ENCODE peak calls at places on chromosomes 1 and 21, in five cellular contexts. One of them, this sample, is unnamed.

GRCh38 chr1:13832536-13832935 is 132.5 kb downstream of the PRDM2 start:
- DNase-seq in sigmoid colon: no peak
- DNase-seq in fibroblast of the aortic adventitia: no peak
- DNase-seq in mammary epithelial cell: peak
- DNase-seq in AG10803: no peak
- DNase-seq in this sample: no peak

GRCh38 chr1:77605246-77606026 is 77.0 kb downstream of the ZZZ3 start:
- DNase-seq in sigmoid colon: peak
- DNase-seq in fibroblast of the aortic adventitia: peak
- DNase-seq in mammary epithelial cell: peak
- DNase-seq in AG10803: peak
- DNase-seq in this sample: peak

GRCh38 chr1:169110691-169111447 is 4.4 kb downstream of the ATP1B1 start:
- DNase-seq in sigmoid colon: peak
- DNase-seq in fibroblast of the aortic adventitia: peak
- DNase-seq in mammary epithelial cell: no peak
- DNase-seq in AG10803: no peak
- DNase-seq in this sample: no peak

GRCh38 chr1:233328661-233329498 is 1.4 kb downstream of the MAP3K21 start:
- DNase-seq in sigmoid colon: no peak
- DNase-seq in fibroblast of the aortic adventitia: no peak
- DNase-seq in mammary epithelial cell: peak
- DNase-seq in AG10803: no peak
- DNase-seq in this sample: no peak

GRCh38 chr1:111596499-111596898 is 23.1 kb upstream of the RAP1A start:
- DNase-seq in sigmoid colon: no peak
- DNase-seq in fibroblast of the aortic adventitia: no peak
- DNase-seq in mammary epithelial cell: no peak
- DNase-seq in AG10803: no peak
- DNase-seq in this sample: no peak

GRCh38 chr1:234582186-234582585 is 27.8 kb downstream of the IRF2BP2 start:
- DNase-seq in sigmoid colon: no peak
- DNase-seq in fibroblast of the aortic adventitia: no peak
- DNase-seq in mammary epithelial cell: no peak
- DNase-seq in AG10803: no peak
- DNase-seq in this sample: no peak

GRCh38 chr1:11188381-11188780 is 774 bp upstream of the ANGPTL7 start:
- DNase-seq in sigmoid colon: no peak
- DNase-seq in fibroblast of the aortic adventitia: peak
- DNase-seq in mammary epithelial cell: no peak
- DNase-seq in AG10803: peak
- DNase-seq in this sample: no peak

GRCh38 chr1:32988665-32989064 is 24.1 kb upstream of the RNF19B start:
- DNase-seq in sigmoid colon: peak
- DNase-seq in fibroblast of the aortic adventitia: peak
- DNase-seq in mammary epithelial cell: peak
- DNase-seq in AG10803: peak
- DNase-seq in this sample: peak

GRCh38 chr1:96981181-96981580 is 259.6 kb downstream of the PTBP2 start:
- DNase-seq in sigmoid colon: no peak
- DNase-seq in fibroblast of the aortic adventitia: no peak
- DNase-seq in mammary epithelial cell: no peak
- DNase-seq in AG10803: no peak
- DNase-seq in this sample: no peak

GRCh38 chr1:215970406-215970805 is 403.3 kb downstream of the KCTD3 start:
- DNase-seq in sigmoid colon: no peak
- DNase-seq in fibroblast of the aortic adventitia: no peak
- DNase-seq in mammary epithelial cell: no peak
- DNase-seq in AG10803: peak
- DNase-seq in this sample: no peak

GRCh38 chr1:166974647-166975345 is 544 bp downstream of the ILDR2 start:
- DNase-seq in sigmoid colon: no peak
- DNase-seq in fibroblast of the aortic adventitia: no peak
- DNase-seq in mammary epithelial cell: no peak
- DNase-seq in AG10803: no peak
- DNase-seq in this sample: no peak

GRCh38 chr21:33230518-33231324 is 983 bp downstream of the IFNAR2 start:
- DNase-seq in sigmoid colon: peak
- DNase-seq in fibroblast of the aortic adventitia: peak
- DNase-seq in mammary epithelial cell: peak
- DNase-seq in AG10803: peak
- DNase-seq in this sample: peak

GRCh38 chr1:208387908-208388756 is 143.9 kb upstream of the PLXNA2 start:
- DNase-seq in sigmoid colon: no peak
- DNase-seq in fibroblast of the aortic adventitia: no peak
- DNase-seq in mammary epithelial cell: peak
- DNase-seq in AG10803: no peak
- DNase-seq in this sample: no peak

GRCh38 chr1:157585984-157586383 is 11.9 kb downstream of the FCRL4 start:
- DNase-seq in sigmoid colon: no peak
- DNase-seq in fibroblast of the aortic adventitia: no peak
- DNase-seq in mammary epithelial cell: no peak
- DNase-seq in AG10803: no peak
- DNase-seq in this sample: no peak

GRCh38 chr1:175369696-175370095 is 177.1 kb upstream of the KIAA0040 start:
- DNase-seq in sigmoid colon: no peak
- DNase-seq in fibroblast of the aortic adventitia: no peak
- DNase-seq in mammary epithelial cell: no peak
- DNase-seq in AG10803: no peak
- DNase-seq in this sample: no peak

GRCh38 chr1:5992814-5993552 is 758 bp upstream of the NPHP4 start:
- DNase-seq in sigmoid colon: no peak
- DNase-seq in fibroblast of the aortic adventitia: no peak
- DNase-seq in mammary epithelial cell: no peak
- DNase-seq in AG10803: no peak
- DNase-seq in this sample: no peak

GRCh38 chr1:12158362-12159092 is 8.3 kb upstream of the TNFRSF1B start:
- DNase-seq in sigmoid colon: no peak
- DNase-seq in fibroblast of the aortic adventitia: no peak
- DNase-seq in mammary epithelial cell: no peak
- DNase-seq in AG10803: no peak
- DNase-seq in this sample: no peak

GRCh38 chr1:172647110-172647564 is 11.8 kb upstream of the FASLG start:
- DNase-seq in sigmoid colon: no peak
- DNase-seq in fibroblast of the aortic adventitia: no peak
- DNase-seq in mammary epithelial cell: no peak
- DNase-seq in AG10803: no peak
- DNase-seq in this sample: no peak

GRCh38 chr1:87243573-87243972 is 85.1 kb upstream of the LMO4 start:
- DNase-seq in sigmoid colon: no peak
- DNase-seq in fibroblast of the aortic adventitia: peak
- DNase-seq in mammary epithelial cell: no peak
- DNase-seq in AG10803: peak
- DNase-seq in this sample: peak

GRCh38 chr1:210853276-210853675 is 280.7 kb downstream of the KCNH1 start:
- DNase-seq in sigmoid colon: no peak
- DNase-seq in fibroblast of the aortic adventitia: no peak
- DNase-seq in mammary epithelial cell: no peak
- DNase-seq in AG10803: no peak
- DNase-seq in this sample: no peak

GRCh38 chr1:210596641-210597040 is 267.9 kb downstream of the HHAT start:
- DNase-seq in sigmoid colon: no peak
- DNase-seq in fibroblast of the aortic adventitia: no peak
- DNase-seq in mammary epithelial cell: no peak
- DNase-seq in AG10803: no peak
- DNase-seq in this sample: no peak

GRCh38 chr1:116690809-116691323 is 23.3 kb upstream of the IGSF3 start:
- DNase-seq in sigmoid colon: no peak
- DNase-seq in fibroblast of the aortic adventitia: peak
- DNase-seq in mammary epithelial cell: no peak
- DNase-seq in AG10803: no peak
- DNase-seq in this sample: peak

DNA sequence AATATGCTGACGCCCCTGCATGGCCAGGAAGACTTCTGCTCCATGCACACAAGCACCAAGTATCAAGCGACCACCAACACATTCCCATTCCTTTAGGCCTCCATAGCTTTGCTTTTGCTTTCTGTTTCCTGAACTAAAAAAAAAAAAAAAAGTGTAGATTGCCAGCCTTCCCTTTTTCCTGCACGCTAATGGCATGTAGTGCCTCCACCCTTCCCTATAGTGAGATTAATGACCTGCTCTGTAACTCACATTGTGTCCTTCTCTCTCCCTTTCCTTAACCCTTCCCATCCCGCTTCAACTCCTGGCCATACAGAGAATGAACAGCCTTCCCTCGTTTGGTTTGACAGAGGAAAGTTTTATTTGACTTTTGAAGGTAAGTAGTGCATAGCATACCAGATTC is 57.1 kb upstream of the DYNLT5 start:
- DNase-seq in sigmoid colon: no peak
- DNase-seq in fibroblast of the aortic adventitia: no peak
- DNase-seq in mammary epithelial cell: no peak
- DNase-seq in AG10803: no peak
- DNase-seq in this sample: no peak
- H3K4me3 ChIP-seq in sigmoid colon: no peak
- H3K4me3 ChIP-seq in fibroblast of the aortic adventitia: no peak
- H3K4me3 ChIP-seq in mammary epithelial cell: no peak
- H3K4me3 ChIP-seq in AG10803: no peak
- H3K4me3 ChIP-seq in this sample: no peak

GRCh38 chr1:64378826-64379225 is 91.1 kb upstream of the CACHD1 start:
- DNase-seq in sigmoid colon: no peak
- DNase-seq in fibroblast of the aortic adventitia: no peak
- DNase-seq in mammary epithelial cell: no peak
- DNase-seq in AG10803: no peak
- DNase-seq in this sample: no peak
- TF ChIP-seq CTCF in sigmoid colon: no peak
- TF ChIP-seq CTCF in fibroblast of the aortic adventitia: no peak
- TF ChIP-seq CTCF in mammary epithelial cell: no peak
- TF ChIP-seq CTCF in AG10803: peak
- TF ChIP-seq CTCF in this sample: no peak

GRCh38 chr1:42152907-42153597 is at the start of gene GUCA2B:
- DNase-seq in sigmoid colon: peak
- DNase-seq in fibroblast of the aortic adventitia: no peak
- DNase-seq in mammary epithelial cell: no peak
- DNase-seq in AG10803: no peak
- DNase-seq in this sample: no peak

GRCh38 chr1:42148166-42148565 is 5.0 kb upstream of the GUCA2B start:
- DNase-seq in sigmoid colon: no peak
- DNase-seq in fibroblast of the aortic adventitia: no peak
- DNase-seq in mammary epithelial cell: no peak
- DNase-seq in AG10803: no peak
- DNase-seq in this sample: no peak

GRCh38 chr1:42152119-42152518 is 1.1 kb upstream of the GUCA2B start:
- DNase-seq in sigmoid colon: peak
- DNase-seq in fibroblast of the aortic adventitia: no peak
- DNase-seq in mammary epithelial cell: no peak
- DNase-seq in AG10803: no peak
- DNase-seq in this sample: no peak

GRCh38 chr1:42153598-42153995 is 387 bp downstream of the GUCA2B start:
- DNase-seq in sigmoid colon: no peak
- DNase-seq in fibroblast of the aortic adventitia: no peak
- DNase-seq in mammary epithelial cell: no peak
- DNase-seq in AG10803: no peak
- DNase-seq in this sample: no peak

GRCh38 chr1:42150626-42151025 is 2.6 kb upstream of the GUCA2B start:
- DNase-seq in sigmoid colon: peak
- DNase-seq in fibroblast of the aortic adventitia: no peak
- DNase-seq in mammary epithelial cell: no peak
- DNase-seq in AG10803: no peak
- DNase-seq in this sample: no peak
- H3K4me3 ChIP-seq in sigmoid colon: no peak
- H3K4me3 ChIP-seq in fibroblast of the aortic adventitia: no peak
- H3K4me3 ChIP-seq in mammary epithelial cell: no peak
- H3K4me3 ChIP-seq in AG10803: no peak
- H3K4me3 ChIP-seq in this sample: no peak

DNA sequence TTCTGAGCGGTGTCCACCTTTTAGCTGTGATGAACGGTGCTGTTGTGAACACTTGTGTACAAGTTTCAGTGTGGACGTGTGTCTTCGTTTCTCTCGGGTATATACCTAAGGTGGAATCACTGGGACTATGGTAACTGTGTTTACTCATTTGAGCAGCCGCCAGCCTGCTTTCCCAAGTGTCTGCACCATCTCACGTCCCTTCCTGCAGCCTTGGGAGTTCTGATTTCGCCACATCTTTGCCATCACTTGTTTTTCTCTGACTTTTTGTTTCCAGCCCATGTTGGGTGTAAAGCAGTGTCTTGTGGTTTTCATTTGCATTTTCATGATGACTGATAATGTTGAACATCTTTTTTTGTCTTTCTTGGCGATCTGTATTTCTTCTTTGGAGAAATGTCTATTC is 40.4 kb downstream of the COL18A1 start:
- DNase-seq in sigmoid colon: no peak
- DNase-seq in fibroblast of the aortic adventitia: no peak
- DNase-seq in mammary epithelial cell: no peak
- DNase-seq in AG10803: no peak
- DNase-seq in this sample: no peak
- TF ChIP-seq CTCF in sigmoid colon: no peak
- TF ChIP-seq CTCF in fibroblast of the aortic adventitia: no peak
- TF ChIP-seq CTCF in mammary epithelial cell: no peak
- TF ChIP-seq CTCF in AG10803: no peak
- TF ChIP-seq CTCF in this sample: no peak

DNA sequence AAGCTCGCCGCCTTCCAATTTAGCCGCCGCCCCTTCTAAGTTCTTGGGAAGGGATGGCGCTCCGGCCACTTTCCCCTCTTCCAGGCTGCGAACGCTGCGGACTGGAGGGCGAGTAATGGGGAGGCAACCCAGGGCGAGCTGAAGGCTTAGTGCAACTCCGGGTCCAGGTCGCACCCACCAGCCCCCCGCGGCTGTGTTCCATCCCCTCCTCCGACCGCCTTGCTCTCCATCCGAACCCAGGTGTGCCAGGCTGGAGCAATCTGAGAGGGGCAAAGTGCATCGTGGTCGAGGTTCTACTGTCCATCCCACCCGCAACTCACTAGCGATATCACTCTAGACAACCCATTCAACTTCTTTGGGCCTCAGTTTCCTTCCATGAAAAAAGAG is 13.4 kb downstream of the PAX7 start:
- DNase-seq in sigmoid colon: no peak
- DNase-seq in fibroblast of the aortic adventitia: no peak
- DNase-seq in mammary epithelial cell: no peak
- DNase-seq in AG10803: no peak
- DNase-seq in this sample: no peak
- H3K4me3 ChIP-seq in sigmoid colon: no peak
- H3K4me3 ChIP-seq in fibroblast of the aortic adventitia: no peak
- H3K4me3 ChIP-seq in mammary epithelial cell: no peak
- H3K4me3 ChIP-seq in AG10803: no peak
- H3K4me3 ChIP-seq in this sample: no peak

DNA sequence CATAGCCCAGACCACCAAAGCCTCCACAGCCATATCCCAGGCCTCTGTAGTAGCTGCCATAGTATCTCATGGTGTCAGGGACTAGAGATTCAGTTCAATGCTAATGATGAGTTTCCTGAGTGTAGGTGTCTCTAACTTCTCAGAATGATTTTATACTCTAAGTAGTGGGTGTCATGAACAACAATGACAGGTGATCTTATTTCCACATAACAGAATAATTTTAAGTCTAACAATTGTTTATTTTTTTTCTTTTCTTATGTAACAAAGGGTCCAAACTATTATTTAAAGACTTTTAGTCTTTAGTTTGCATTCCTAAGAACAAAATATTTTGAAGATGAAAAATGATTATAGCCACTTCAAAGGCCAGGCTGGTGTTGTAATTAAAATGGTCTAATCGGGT is at the start of gene KRTAP19-6:
- DNase-seq in sigmoid colon: no peak
- DNase-seq in fibroblast of the aortic adventitia: no peak
- DNase-seq in mammary epithelial cell: no peak
- DNase-seq in AG10803: no peak
- DNase-seq in this sample: no peak
- TF ChIP-seq CTCF in sigmoid colon: no peak
- TF ChIP-seq CTCF in fibroblast of the aortic adventitia: no peak
- TF ChIP-seq CTCF in mammary epithelial cell: no peak
- TF ChIP-seq CTCF in AG10803: no peak
- TF ChIP-seq CTCF in this sample: no peak

This sample was measured in astrocyte of the spinal cord.